ENCODE peak calls at places on chromosomes 5 and 9, in four cellular contexts. Q is GM23248, C is naive B cell, M is aorta. O is an unnamed sample.

GRCh38 chr9:110626109-110626829 is 42.3 kb upstream of the MUSK start:
- DNase-seq in Q (peak), M (peak), C (no peak), O (no peak)

GRCh38 chr5:132256086-132256782 is 1.3 kb upstream of the PDLIM4 start:
- DNase-seq in M (no peak), C (no peak), Q (no peak), O (no peak)

GRCh38 chr5:179558912-179559279 is 8.5 kb downstream of the RUFY1 start:
- DNase-seq in Q (peak), M (no peak), C (no peak), O (no peak)

GRCh38 chr9:125541840-125542243 is 165.2 kb downstream of the MAPKAP1 start:
- DNase-seq in C (no peak), M (no peak), Q (no peak), O (no peak)

GRCh38 chr9:2336055-2336454 is 285.5 kb upstream of the VLDLR start:
- DNase-seq in C (no peak), Q (peak), M (no peak), O (no peak)

GRCh38 chr9:1458503-1458902 is 408.3 kb downstream of the DMRT2 start:
- DNase-seq in Q (peak), C (no peak), M (no peak), O (no peak)

GRCh38 chr5:67092447-67093023 is 104.1 kb downstream of the CD180 start:
- DNase-seq in Q (no peak), C (no peak), M (no peak), O (no peak)

GRCh38 chr9:33445941-33446506 is 1.4 kb downstream of the AQP3 start:
- DNase-seq in M (no peak), Q (no peak), C (no peak), O (no peak)

GRCh38 chr5:3658929-3659328 is 63.3 kb downstream of the IRX1 start:
- DNase-seq in Q (no peak), C (no peak), M (no peak), O (no peak)

GRCh38 chr5:92907914-92908606 is 673.0 kb downstream of the NR2F1-AS1 start:
- DNase-seq in M (no peak), C (no peak), Q (peak), O (no peak)

GRCh38 chr5:16776611-16777251 is 159.4 kb downstream of the MYO10 start:
- DNase-seq in C (no peak), M (no peak), Q (no peak), O (no peak)

GRCh38 chr5:72126796-72127195 is 19.5 kb downstream of the MAP1B start:
- DNase-seq in Q (peak), M (no peak), C (no peak), O (no peak)

GRCh38 chr9:97403746-97404316 is 8.1 kb upstream of the TDRD7 start:
- DNase-seq in Q (no peak), M (no peak), C (no peak), O (no peak)

GRCh38 chr9:107155244-107155817 is 127.7 kb upstream of the RAD23B start:
- DNase-seq in M (no peak), C (no peak), Q (no peak), O (no peak)

GRCh38 chr5:55530669-55531068 is 4.1 kb downstream of the PLPP1 start:
- DNase-seq in Q (no peak), M (peak), C (no peak), O (no peak)

GRCh38 chr9:33816327-33817252 is at the start of gene UBE2R2:
- DNase-seq in C (peak), Q (peak), M (peak), O (peak)

GRCh38 chr9:108991479-108991878 is 21.8 kb downstream of the CTNNAL1 start:
- DNase-seq in C (no peak), Q (no peak), M (no peak), O (no peak)

GRCh38 chr5:34026089-34026761 is 16.8 kb downstream of the C1QTNF3 start:
- DNase-seq in C (no peak), M (no peak), Q (no peak), O (no peak)

GRCh38 chr5:102627311-102627710 is 127.8 kb upstream of the PAM start:
- DNase-seq in M (no peak), C (no peak), Q (peak), O (no peak)

GRCh38 chr5:151239237-151239861 is 13.6 kb upstream of the GM2A start:
- DNase-seq in M (peak), C (peak), Q (peak), O (peak)

GRCh38 chr9:22103650-22104575 is 94.8 kb upstream of the CDKN2B start:
- DNase-seq in Q (peak), M (no peak), C (no peak), O (no peak)

GRCh38 chr5:143174714-143175398 is 228.6 kb downstream of the NR3C1 start:
- DNase-seq in Q (peak), M (no peak), C (no peak), O (no peak)

GRCh38 chr5:436641-436975 is 6.4 kb upstream of the EXOC3 start:
- DNase-seq in Q (no peak), M (no peak), C (no peak), O (no peak)

GRCh38 chr9:13845460-13845859 is 468.5 kb downstream of the NFIB start:
- DNase-seq in C (no peak), Q (peak), M (no peak), O (no peak)

GRCh38 chr5:67815455-67816391 is 399.8 kb upstream of the PIK3R1 start:
- DNase-seq in C (no peak), Q (peak), M (no peak), O (no peak)

GRCh38 chr5:4113426-4113825 is 517.8 kb downstream of the IRX1 start:
- DNase-seq in C (no peak), Q (no peak), M (no peak), O (no peak)

GRCh38 chr9:124764774-124765438 is 6.2 kb downstream of the NR6A1 start:
- DNase-seq in C (no peak), Q (peak), M (no peak), O (no peak)

GRCh38 chr9:38435526-38435925 is 11.3 kb upstream of the IGFBPL1 start:
- DNase-seq in M (no peak), Q (peak), C (no peak), O (no peak)

GRCh38 chr5:135832263-135832555 is 2.3 kb upstream of the SLC25A48 start:
- DNase-seq in M (no peak), C (no peak), Q (no peak), O (no peak)

GRCh38 chr5:124172389-124173003 is 573.9 kb downstream of the ZNF608 start:
- DNase-seq in Q (no peak), M (no peak), C (no peak), O (no peak)

GRCh38 chr9:4442806-4443205 is 47.5 kb upstream of the SLC1A1 start:
- DNase-seq in Q (peak), M (no peak), C (no peak), O (no peak)

GRCh38 chr5:38403407-38403806 is 145.0 kb downstream of the EGFLAM start:
- DNase-seq in Q (no peak), M (peak), C (no peak), O (no peak)